ENCODE peak calls at places on chromosome 17, in four cellular contexts. P is body of pancreas, Y is AG04450, X is mammary epithelial cell. N is an unnamed sample. For H3K27me3, the result is how much of the 10 kb centered on the place peaks cover.

GRCh38 chr17:76048711-76049110 is 21.6 kb upstream of the EVPL start:
- DNase-seq in Y (no peak), P (no peak), X (no peak), N (no peak)

GRCh38 chr17:6660765-6661463 is 9.4 kb downstream of the C17orf100 start:
- DNase-seq in X (no peak), P (no peak), Y (no peak), N (no peak)

GRCh38 chr17:32525116-32525515 is 38.3 kb downstream of the CDK5R1 start:
- DNase-seq in X (no peak), Y (peak), P (no peak), N (no peak)

GRCh38 chr17:1398028-1398427 is 2.0 kb downstream of the YWHAE start:
- DNase-seq in Y (no peak), P (no peak), X (no peak), N (no peak)

GRCh38 chr17:6366144-6366755 is 68.7 kb downstream of the AIPL1 start:
- DNase-seq in Y (no peak), X (peak), P (peak), N (peak)

GRCh38 chr17:31469959-31470358 is 78.5 kb downstream of the RAB11FIP4 start:
- DNase-seq in P (no peak), X (no peak), Y (no peak), N (no peak)

GRCh38 chr17:33335491-33336173 is 42.5 kb upstream of the ASIC2 start:
- DNase-seq in X (no peak), P (no peak), Y (no peak), N (no peak)

GRCh38 chr17:36687736-36688135 is 86.4 kb downstream of the MRM1 start:
- DNase-seq in P (no peak), Y (no peak), X (no peak), N (no peak)

GRCh38 chr17:8448310-8448709 is 12.6 kb downstream of the NDEL1 start:
- DNase-seq in P (no peak), X (no peak), Y (no peak), N (no peak)

DNA sequence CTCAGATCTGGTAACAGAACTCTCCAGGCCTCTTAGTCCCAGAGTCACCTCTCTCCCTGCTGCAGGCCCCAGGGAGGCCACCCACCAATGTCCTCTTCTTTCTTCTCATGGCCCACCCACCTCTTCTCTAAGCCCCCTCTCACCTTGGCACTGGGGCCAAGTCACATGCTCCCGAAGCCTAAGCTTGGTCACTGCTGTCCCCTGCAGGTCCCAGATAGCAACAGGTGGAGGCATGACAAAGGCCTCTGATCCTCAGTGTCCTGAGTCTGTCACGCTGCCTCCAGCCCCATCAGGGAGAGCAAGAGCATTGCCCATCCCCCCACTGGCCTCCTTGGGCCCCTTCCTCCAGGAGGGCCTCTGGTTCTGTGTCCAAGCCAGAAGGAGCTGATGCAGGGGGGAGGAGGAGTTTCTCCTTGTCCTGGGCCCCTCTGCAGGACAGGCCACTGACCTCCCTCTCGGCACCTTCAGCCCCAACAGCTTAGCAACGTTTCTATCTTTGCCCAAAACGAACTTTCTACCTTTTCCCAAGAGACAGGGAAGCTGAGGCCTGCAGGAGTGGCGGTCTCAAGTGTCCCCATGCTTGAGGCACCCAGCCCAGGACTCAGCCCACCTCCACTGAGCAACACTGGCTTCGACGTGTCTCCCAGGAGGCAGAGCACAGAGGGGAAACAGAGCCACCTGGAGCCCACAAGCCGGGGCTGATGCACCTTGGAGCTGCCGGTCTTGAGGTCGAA is 8.6 kb downstream of the P2RX1 start:
- DNase-seq in X (no peak), Y (no peak), P (no peak), N (no peak)
- TF ChIP-seq CTCF in X (no peak), Y (peak), P (peak), N (peak)

GRCh38 chr17:82178499-82179290 is 33.9 kb downstream of the CCDC57 start:
- DNase-seq in P (no peak), X (no peak), Y (no peak), N (no peak)

GRCh38 chr17:82177761-82178498 is 34.7 kb downstream of the CCDC57 start:
- DNase-seq in Y (no peak), P (no peak), X (no peak), N (no peak)

GRCh38 chr17:82180776-82181528 is 31.7 kb downstream of the CCDC57 start:
- DNase-seq in Y (no peak), X (no peak), P (no peak), N (no peak)

GRCh38 chr17:82179412-82179811 is 33.2 kb downstream of the CCDC57 start:
- DNase-seq in P (no peak), Y (no peak), X (no peak), N (no peak)

DNA sequence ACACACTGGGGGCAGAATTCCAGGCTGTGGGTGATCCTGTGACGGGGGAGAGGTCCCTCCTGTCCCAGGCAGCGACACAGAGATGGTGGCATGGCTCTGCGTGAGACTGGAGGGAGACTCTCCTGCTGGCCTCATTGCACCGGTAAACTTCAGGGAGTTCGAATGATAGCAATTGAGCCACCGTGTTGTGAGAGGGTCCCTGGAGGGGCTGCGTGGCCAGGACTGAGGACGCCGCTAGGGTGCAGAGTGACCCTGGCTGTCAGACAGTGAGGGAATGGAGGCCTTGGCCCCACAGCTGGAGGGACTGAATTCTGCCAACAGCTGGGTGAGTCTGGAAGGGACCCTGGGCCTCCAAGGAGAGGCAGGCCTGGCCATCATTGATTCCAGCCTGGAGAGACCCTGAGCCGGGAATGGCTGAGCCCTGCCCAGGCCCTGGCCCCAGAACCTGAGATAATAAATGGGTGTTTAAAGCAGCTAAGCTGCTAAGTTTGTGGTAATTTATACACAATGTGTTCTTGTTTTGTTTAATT is 32.6 kb downstream of the CCDC57 start:
- DNase-seq in Y (no peak), P (no peak), X (no peak), N (no peak)
- H3K27me3 ChIP-seq in Y (under half), P (under half), X (under half), N (under half)

GRCh38 chr17:27407916-27408846 is 48.1 kb upstream of the KSR1 start:
- DNase-seq in Y (no peak), P (no peak), X (peak), N (peak)
- TF ChIP-seq CTCF in Y (peak), P (no peak), X (no peak), N (no peak)

DNA sequence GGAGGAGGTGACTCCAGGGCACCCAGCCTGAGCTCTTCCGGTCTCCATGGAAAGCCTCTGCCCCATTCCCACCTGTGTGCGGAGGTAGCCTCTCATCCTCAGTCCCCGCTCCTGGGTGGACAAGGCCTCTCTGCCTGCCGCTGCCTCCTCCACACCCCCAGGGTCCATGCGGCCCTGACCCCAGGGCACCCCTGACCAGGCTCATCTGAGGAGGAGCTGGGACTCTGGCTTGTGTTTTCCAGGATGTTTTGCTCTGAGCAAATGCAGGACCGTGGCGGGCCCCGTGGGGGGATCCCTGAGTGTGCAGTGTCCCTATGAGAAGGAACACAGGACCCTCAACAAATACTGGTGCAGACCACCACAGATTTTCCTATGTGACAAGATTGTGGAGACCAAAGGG is 6.9 kb downstream of the CD300A start:
- DNase-seq in Y (no peak), X (no peak), P (no peak), N (no peak)
- H3K27me3 ChIP-seq in Y (under half), X (under half), P (under half), N (under half)

GRCh38 chr17:40191237-40192208 is 14.3 kb downstream of the RAPGEFL1 start:
- DNase-seq in X (peak), Y (no peak), P (peak), N (peak)
- TF ChIP-seq CTCF in X (peak), Y (peak), P (peak), N (peak)

GRCh38 chr17:17682293-17682736 is 1.1 kb downstream of the RAI1 start:
- DNase-seq in P (peak), X (peak), Y (no peak), N (no peak)
- H3K27me3 ChIP-seq in P (under half), X (under half), Y (under half), N (under half)

GRCh38 chr17:58092797-58093385 is 9.7 kb downstream of the DYNLL2 start:
- DNase-seq in X (peak), Y (no peak), P (no peak), N (peak)
- TF ChIP-seq CTCF in X (no peak), Y (no peak), P (no peak), N (no peak)

GRCh38 chr17:79133214-79133613 is 58.6 kb downstream of the ENGASE start:
- DNase-seq in Y (no peak), X (no peak), P (no peak), N (no peak)

GRCh38 chr17:79135628-79136405 is 61.2 kb downstream of the ENGASE start:
- DNase-seq in Y (no peak), X (no peak), P (no peak), N (no peak)

GRCh38 chr17:79132271-79133064 is 57.8 kb downstream of the ENGASE start:
- DNase-seq in P (no peak), Y (no peak), X (no peak), N (no peak)

GRCh38 chr17:79135011-79135410 is 60.4 kb downstream of the ENGASE start:
- DNase-seq in X (no peak), Y (no peak), P (no peak), N (no peak)

GRCh38 chr17:79133986-79134385 is 59.4 kb downstream of the ENGASE start:
- DNase-seq in Y (no peak), X (no peak), P (no peak), N (no peak)
- H3K27me3 ChIP-seq in Y (under half), X (under half), P (under half), N (under half)

GRCh38 chr17:77880702-77881450 is 77.6 kb upstream of the TNRC6C start:
- DNase-seq in X (no peak), Y (no peak), P (no peak), N (no peak)
- TF ChIP-seq CTCF in X (no peak), Y (no peak), P (no peak), N (no peak)

GRCh38 chr17:4577386-4577993 is 6.8 kb upstream of the SMTNL2 start:
- DNase-seq in Y (no peak), X (no peak), P (no peak), N (no peak)
- H3K27me3 ChIP-seq in Y (under half), X (under half), P (under half), N (under half)

N was measured in bronchial epithelial cell.